ENCODE peak calls at places on chromosomes 4 and X, in nine cellular contexts. F, L, P, Z, H, W, Q, B and G are unnamed samples.

GRCh38 chrX:154321624-154322023 is 26.0 kb downstream of the TKTL1 start:
- DNase-seq in F (no peak), L (peak), P (no peak), Z (peak), H (no peak), W (no peak), Q (no peak), B (no peak), G (no peak)

GRCh38 chrX:39944416-39944815 is 153.3 kb downstream of the BCOR start:
- DNase-seq in F (no peak), L (no peak), P (no peak), Z (no peak), H (no peak), W (no peak), Q (no peak), B (no peak), G (no peak)

GRCh38 chr4:129232627-129233337 is 136.8 kb downstream of the C4orf33 start:
- DNase-seq in F (no peak), L (no peak), P (no peak), Z (no peak), H (no peak), W (no peak), Q (no peak), B (no peak), G (no peak)

GRCh38 chr4:91257721-91258120 is 1046.0 kb upstream of the GRID2 start:
- DNase-seq in F (no peak), L (no peak), P (no peak), Z (no peak), H (no peak), W (no peak), Q (no peak), B (no peak), G (no peak)

GRCh38 chr4:44121210-44121609 is 327.4 kb downstream of the KCTD8 start:
- DNase-seq in F (no peak), L (no peak), P (no peak), Z (no peak), H (no peak), W (no peak), Q (no peak), B (no peak), G (peak)

GRCh38 chr4:86302242-86302641 is 57.6 kb downstream of the MAPK10 start:
- DNase-seq in F (no peak), L (no peak), P (no peak), Z (no peak), H (no peak), W (peak), Q (peak), B (no peak), G (peak)

GRCh38 chr4:153153339-153153851 is 50.8 kb upstream of the TRIM2 start:
- DNase-seq in F (no peak), L (peak), P (peak), Z (no peak), H (peak), W (peak), Q (peak), B (peak), G (peak)

GRCh38 chrX:37378399-37378798 is 29.2 kb downstream of the PRRG1 start:
- DNase-seq in F (peak), L (no peak), P (no peak), Z (no peak), H (no peak), W (no peak), Q (no peak), B (no peak), G (no peak)

GRCh38 chr4:150302553-150302952 is 224.3 kb downstream of the DCLK2 start:
- DNase-seq in F (no peak), L (no peak), P (no peak), Z (peak), H (no peak), W (peak), Q (no peak), B (peak), G (peak)

GRCh38 chr4:15197005-15197404 is 194.7 kb downstream of the CPEB2 start:
- DNase-seq in F (no peak), L (no peak), P (no peak), Z (peak), H (no peak), W (peak), Q (no peak), B (no peak), G (peak)

GRCh38 chr4:75542824-75543223 is 13.0 kb upstream of the ODAPH start:
- DNase-seq in F (no peak), L (no peak), P (no peak), Z (peak), H (no peak), W (peak), Q (no peak), B (no peak), G (peak)